ENCODE peak calls at places on chromosomes 4 and X, in seven cellular contexts. U, A, F, D, I, B and R are unnamed samples. For H3K9me3, the result is how much of the 10 kb centered on the place peaks cover.

GRCh38 chrX:123731987-123732678 is 719 bp downstream of the THOC2 start:
- DNase-seq in U (peak), A (peak), F (peak), D (no peak), I (no peak), B (peak), R (peak)

GRCh38 chr4:142845293-142846070 is 619 bp downstream of the INPP4B start:
- DNase-seq in U (peak), A (peak), F (peak), D (no peak), I (peak), B (peak), R (peak)

GRCh38 chrX:41661366-41662095 is 27.2 kb upstream of the GPR34 start:
- DNase-seq in U (no peak), A (no peak), F (no peak), D (no peak), I (no peak), B (no peak), R (no peak)

GRCh38 chr4:132564920-132565319 is 584.2 kb upstream of the PCDH10 start:
- DNase-seq in U (no peak), A (no peak), F (no peak), D (no peak), I (no peak), B (no peak), R (no peak)

GRCh38 chr4:53788011-53788410 is 196.7 kb upstream of the LNX1 start:
- DNase-seq in U (no peak), A (no peak), F (no peak), D (no peak), I (no peak), B (no peak), R (no peak)

GRCh38 chr4:184347251-184348239 is 126.8 kb downstream of the IRF2 start:
- DNase-seq in U (no peak), A (peak), F (peak), D (no peak), I (peak), B (peak), R (peak)

GRCh38 chrX:1750267-1750666 is 135.4 kb downstream of the ASMT start:
- DNase-seq in U (no peak), A (no peak), F (no peak), D (no peak), I (no peak), B (no peak), R (no peak)

GRCh38 chr4:152690706-152691651 is 11.2 kb upstream of the TMEM154 start:
- DNase-seq in U (no peak), A (no peak), F (no peak), D (no peak), I (no peak), B (no peak), R (no peak)

GRCh38 chr4:177147668-177148067 is 162.0 kb upstream of the NEIL3 start:
- DNase-seq in U (no peak), A (no peak), F (no peak), D (no peak), I (no peak), B (no peak), R (no peak)

GRCh38 chrX:19462231-19462630 is 53.1 kb downstream of the MAP3K15 start:
- DNase-seq in U (no peak), A (no peak), F (no peak), D (no peak), I (no peak), B (no peak), R (no peak)

GRCh38 chr4:183716302-183716701 is 57.2 kb downstream of the TRAPPC11 start:
- DNase-seq in U (no peak), A (no peak), F (no peak), D (no peak), I (no peak), B (no peak), R (peak)

GRCh38 chr4:86670739-86671138 is 76.6 kb downstream of the PTPN13 start:
- DNase-seq in U (no peak), A (no peak), F (no peak), D (no peak), I (no peak), B (no peak), R (no peak)

GRCh38 chrX:154002215-154002719 is 17.4 kb downstream of the IRAK1 start:
- DNase-seq in U (no peak), A (no peak), F (peak), D (peak), I (no peak), B (no peak), R (no peak)

GRCh38 chr4:41369680-41370079 is 113.0 kb downstream of the UCHL1 start:
- DNase-seq in U (no peak), A (no peak), F (no peak), D (no peak), I (peak), B (no peak), R (peak)

GRCh38 chr4:8528713-8529112 is 51.5 kb upstream of the GPR78 start:
- DNase-seq in U (no peak), A (no peak), F (no peak), D (no peak), I (no peak), B (no peak), R (no peak)

GRCh38 chrX:46180258-46180687 is 364.9 kb downstream of the ZNF674 start:
- DNase-seq in U (no peak), A (peak), F (no peak), D (no peak), I (no peak), B (no peak), R (peak)

GRCh38 chr4:150123982-150124670 is 45.9 kb downstream of the DCLK2 start:
- DNase-seq in U (no peak), A (no peak), F (no peak), D (no peak), I (no peak), B (no peak), R (no peak)

GRCh38 chr4:140300271-140300970 is 73.0 kb upstream of the SCOC start:
- DNase-seq in U (no peak), A (no peak), F (no peak), D (no peak), I (no peak), B (peak), R (no peak)

GRCh38 chrX:15497865-15498264 is 2.7 kb upstream of the BMX start:
- DNase-seq in U (peak), A (no peak), F (peak), D (no peak), I (peak), B (peak), R (peak)

GRCh38 chr4:89245459-89245858 is 62.1 kb downstream of the GPRIN3 start:
- DNase-seq in U (no peak), A (no peak), F (no peak), D (no peak), I (peak), B (no peak), R (peak)

GRCh38 chr4:84496356-84497219 is 2.5 kb downstream of the NKX6-1 start:
- DNase-seq in U (no peak), A (no peak), F (no peak), D (no peak), I (no peak), B (peak), R (no peak)

DNA sequence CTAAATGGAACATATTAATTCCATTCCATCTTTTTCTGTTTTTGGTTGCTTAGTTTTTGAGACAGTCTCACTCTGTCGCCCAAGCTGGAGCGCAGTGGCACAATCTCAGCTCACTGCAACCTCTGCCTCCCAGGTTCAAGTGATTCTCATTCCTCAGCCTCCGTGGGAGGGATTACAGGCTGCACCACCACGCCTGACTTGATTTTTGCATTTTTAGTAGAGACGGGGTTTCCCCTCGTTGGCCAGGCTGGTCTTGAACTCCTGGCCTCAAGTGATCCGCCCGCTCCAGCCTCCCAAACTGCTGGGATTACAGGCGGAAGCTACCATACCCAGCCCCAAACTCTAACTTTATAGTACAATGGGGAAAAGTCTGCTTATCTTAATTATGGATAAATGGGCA is 11.2 kb downstream of the HNRNPD start:
- DNase-seq in U (no peak), A (no peak), F (no peak), D (no peak), I (no peak), B (no peak), R (no peak)
- TF ChIP-seq POLR2A in U (no peak), A (no peak), F (no peak), D (no peak), I (no peak), B (no peak), R (no peak)

GRCh38 chrX:144637731-144638130 is 609.6 kb upstream of the SPANXN1 start:
- DNase-seq in U (no peak), A (no peak), F (no peak), D (no peak), I (no peak), B (no peak), R (no peak)
- H3K9me3 ChIP-seq in U (under half), A (under half), F (under half), D (under half), I (under half), B (under half), R (under half)

GRCh38 chrX:119398974-119399771 is at the start of gene SLC25A43:
- DNase-seq in U (peak), A (peak), F (peak), D (peak), I (peak), B (peak), R (peak)
- TF ChIP-seq POLR2A in U (no peak), A (peak), F (peak), D (peak), I (no peak), B (peak), R (no peak)

GRCh38 chr4:33709247-33709646 is 2535.1 kb downstream of the ARAP2 start:
- DNase-seq in U (no peak), A (no peak), F (no peak), D (no peak), I (no peak), B (no peak), R (no peak)
- H3K9me3 ChIP-seq in U (under half), A (under half), F (under half), D (under half), I (under half), B (under half), R (under half)

GRCh38 chrX:110153900-110154299 is 151.0 kb downstream of the TMEM164 start:
- DNase-seq in U (no peak), A (no peak), F (no peak), D (no peak), I (no peak), B (no peak), R (no peak)
- TF ChIP-seq POLR2A in U (no peak), A (no peak), F (no peak), D (no peak), I (no peak), B (no peak), R (no peak)